ENCODE peak calls at places on chromosomes 6 and 20, in six cellular contexts. One of them, this sample, is unnamed. For H3K4me1, the result is how much of the 10 kb centered on the place peaks cover.

GRCh38 chr6:48068326-48069191 is 42.4 kb downstream of the PTCHD4 start:
- DNase-seq in mammary epithelial cell: no peak
- DNase-seq in GM23248: peak
- DNase-seq in fibroblast of lung: no peak
- DNase-seq in neural progenitor cell: peak
- DNase-seq in HCT116: no peak
- DNase-seq in this sample: no peak

GRCh38 chr6:158610319-158610968 is 34.1 kb downstream of the DYNLT1 start:
- DNase-seq in neural progenitor cell: no peak
- DNase-seq in GM23248: no peak
- DNase-seq in mammary epithelial cell: no peak
- DNase-seq in HCT116: no peak
- DNase-seq in fibroblast of lung: no peak
- DNase-seq in this sample: no peak

GRCh38 chr6:114282268-114282667 is 60.6 kb downstream of the HS3ST5 start:
- DNase-seq in HCT116: no peak
- DNase-seq in neural progenitor cell: no peak
- DNase-seq in fibroblast of lung: no peak
- DNase-seq in mammary epithelial cell: no peak
- DNase-seq in GM23248: no peak
- DNase-seq in this sample: peak

GRCh38 chr20:10651227-10651990 is 22.4 kb downstream of the JAG1 start:
- DNase-seq in neural progenitor cell: no peak
- DNase-seq in GM23248: peak
- DNase-seq in fibroblast of lung: peak
- DNase-seq in HCT116: no peak
- DNase-seq in mammary epithelial cell: no peak
- DNase-seq in this sample: peak

GRCh38 chr6:170125447-170126300 is 165.2 kb downstream of the DLL1 start:
- DNase-seq in GM23248: no peak
- DNase-seq in mammary epithelial cell: no peak
- DNase-seq in HCT116: no peak
- DNase-seq in neural progenitor cell: no peak
- DNase-seq in fibroblast of lung: no peak
- DNase-seq in this sample: no peak

GRCh38 chr6:44177691-44178423 is 19.2 kb downstream of the CAPN11 start:
- DNase-seq in neural progenitor cell: peak
- DNase-seq in HCT116: no peak
- DNase-seq in GM23248: peak
- DNase-seq in mammary epithelial cell: peak
- DNase-seq in fibroblast of lung: peak
- DNase-seq in this sample: no peak

GRCh38 chr6:84953401-84953800 is 189.0 kb upstream of the TBX18 start:
- DNase-seq in fibroblast of lung: no peak
- DNase-seq in HCT116: no peak
- DNase-seq in GM23248: peak
- DNase-seq in mammary epithelial cell: no peak
- DNase-seq in neural progenitor cell: no peak
- DNase-seq in this sample: no peak

GRCh38 chr6:111812080-111813038 is 60.9 kb downstream of the FYN start:
- DNase-seq in neural progenitor cell: no peak
- DNase-seq in HCT116: no peak
- DNase-seq in GM23248: peak
- DNase-seq in fibroblast of lung: no peak
- DNase-seq in mammary epithelial cell: peak
- DNase-seq in this sample: no peak

GRCh38 chr6:98116513-98116912 is 717.9 kb upstream of the POU3F2 start:
- DNase-seq in HCT116: no peak
- DNase-seq in GM23248: no peak
- DNase-seq in fibroblast of lung: no peak
- DNase-seq in neural progenitor cell: peak
- DNase-seq in mammary epithelial cell: no peak
- DNase-seq in this sample: no peak

GRCh38 chr6:28960846-28961500 is 37.2 kb upstream of the TRIM27 start:
- DNase-seq in mammary epithelial cell: no peak
- DNase-seq in neural progenitor cell: no peak
- DNase-seq in fibroblast of lung: no peak
- DNase-seq in HCT116: no peak
- DNase-seq in GM23248: no peak
- DNase-seq in this sample: no peak

GRCh38 chr6:44036699-44037101 is 90.6 kb downstream of the MRPL14 start:
- DNase-seq in HCT116: no peak
- DNase-seq in GM23248: no peak
- DNase-seq in mammary epithelial cell: no peak
- DNase-seq in neural progenitor cell: no peak
- DNase-seq in fibroblast of lung: no peak
- DNase-seq in this sample: no peak

GRCh38 chr6:43627008-43627825 is 1.8 kb downstream of the GTPBP2 start:
- DNase-seq in GM23248: peak
- DNase-seq in HCT116: peak
- DNase-seq in fibroblast of lung: peak
- DNase-seq in mammary epithelial cell: peak
- DNase-seq in neural progenitor cell: no peak
- DNase-seq in this sample: peak

GRCh38 chr6:158737710-158738615 is 81.2 kb downstream of the EZR start:
- DNase-seq in HCT116: peak
- DNase-seq in fibroblast of lung: peak
- DNase-seq in mammary epithelial cell: peak
- DNase-seq in GM23248: peak
- DNase-seq in neural progenitor cell: no peak
- DNase-seq in this sample: no peak

GRCh38 chr20:57957397-57958049 is 247.7 kb upstream of the PMEPA1 start:
- DNase-seq in neural progenitor cell: no peak
- DNase-seq in fibroblast of lung: no peak
- DNase-seq in GM23248: peak
- DNase-seq in mammary epithelial cell: no peak
- DNase-seq in HCT116: no peak
- DNase-seq in this sample: no peak

GRCh38 chr20:50731055-50731929 is at the start of gene PARD6B:
- DNase-seq in neural progenitor cell: peak
- DNase-seq in GM23248: peak
- DNase-seq in HCT116: peak
- DNase-seq in fibroblast of lung: peak
- DNase-seq in mammary epithelial cell: peak
- DNase-seq in this sample: peak
- H3K4me1 ChIP-seq in neural progenitor cell: under half
- H3K4me1 ChIP-seq in GM23248: under half
- H3K4me1 ChIP-seq in HCT116: half or more
- H3K4me1 ChIP-seq in fibroblast of lung: under half
- H3K4me1 ChIP-seq in mammary epithelial cell: half or more
- H3K4me1 ChIP-seq in this sample: under half

GRCh38 chr6:1394591-1395463 is 5.5 kb downstream of the FOXF2 start:
- DNase-seq in HCT116: no peak
- DNase-seq in fibroblast of lung: peak
- DNase-seq in neural progenitor cell: peak
- DNase-seq in GM23248: no peak
- DNase-seq in mammary epithelial cell: no peak
- DNase-seq in this sample: no peak

GRCh38 chr6:1396952-1397868 is 7.8 kb downstream of the FOXF2 start:
- DNase-seq in neural progenitor cell: peak
- DNase-seq in fibroblast of lung: peak
- DNase-seq in HCT116: peak
- DNase-seq in GM23248: peak
- DNase-seq in mammary epithelial cell: peak
- DNase-seq in this sample: peak

GRCh38 chr6:1395941-1396908 is 6.8 kb downstream of the FOXF2 start:
- DNase-seq in GM23248: no peak
- DNase-seq in fibroblast of lung: peak
- DNase-seq in HCT116: no peak
- DNase-seq in neural progenitor cell: peak
- DNase-seq in mammary epithelial cell: no peak
- DNase-seq in this sample: no peak

GRCh38 chr6:1393641-1394283 is 4.4 kb downstream of the FOXF2 start:
- DNase-seq in neural progenitor cell: peak
- DNase-seq in HCT116: no peak
- DNase-seq in GM23248: no peak
- DNase-seq in fibroblast of lung: peak
- DNase-seq in mammary epithelial cell: no peak
- DNase-seq in this sample: no peak

DNA sequence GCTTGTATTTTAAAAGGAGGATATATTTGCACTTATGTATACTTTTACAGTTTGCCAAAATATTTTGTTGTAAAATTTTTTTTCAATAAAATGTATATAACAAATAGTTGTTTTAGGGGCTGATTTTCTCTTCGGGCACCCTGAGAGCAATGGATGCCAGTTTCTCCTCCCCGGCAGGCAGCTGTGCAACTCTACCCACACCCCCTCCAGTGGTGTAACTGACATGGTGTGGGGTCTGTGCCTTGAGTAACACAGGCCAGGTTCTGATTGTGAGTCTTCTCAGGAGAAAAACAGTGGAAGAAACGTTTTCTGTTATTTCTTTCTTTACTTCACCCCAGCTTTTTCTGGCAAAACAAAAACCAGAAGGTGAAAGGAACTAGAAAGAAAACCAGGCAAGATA is 6.1 kb downstream of the FOXF2 start:
- DNase-seq in mammary epithelial cell: no peak
- DNase-seq in HCT116: no peak
- DNase-seq in neural progenitor cell: no peak
- DNase-seq in fibroblast of lung: peak
- DNase-seq in GM23248: no peak
- DNase-seq in this sample: no peak
- TF ChIP-seq EZH2 in mammary epithelial cell: no peak
- TF ChIP-seq EZH2 in HCT116: no peak
- TF ChIP-seq EZH2 in neural progenitor cell: no peak
- TF ChIP-seq EZH2 in fibroblast of lung: no peak
- TF ChIP-seq EZH2 in GM23248: no peak
- TF ChIP-seq EZH2 in this sample: no peak

DNA sequence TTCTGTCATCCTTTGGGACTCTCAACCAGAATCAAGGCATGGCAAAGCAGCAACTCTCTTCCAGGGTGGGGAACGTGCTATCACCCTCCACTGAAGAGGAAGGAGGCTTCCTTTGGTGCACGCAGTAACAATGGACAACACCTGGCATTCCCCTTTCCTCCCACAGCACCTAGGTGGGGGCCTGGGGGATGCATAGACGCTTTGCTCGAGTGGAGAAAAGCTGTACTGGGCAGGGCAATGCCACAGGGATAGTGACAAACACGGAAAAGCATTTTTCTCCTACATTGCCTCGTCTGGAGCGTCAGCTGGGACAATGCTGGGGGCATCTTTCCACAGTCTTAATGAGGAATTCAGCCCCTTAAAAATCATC is 82.9 kb downstream of the GMPR start:
- DNase-seq in fibroblast of lung: no peak
- DNase-seq in mammary epithelial cell: no peak
- DNase-seq in GM23248: no peak
- DNase-seq in neural progenitor cell: no peak
- DNase-seq in HCT116: no peak
- DNase-seq in this sample: no peak
- H3K4me1 ChIP-seq in fibroblast of lung: under half
- H3K4me1 ChIP-seq in mammary epithelial cell: under half
- H3K4me1 ChIP-seq in GM23248: under half
- H3K4me1 ChIP-seq in neural progenitor cell: under half
- H3K4me1 ChIP-seq in HCT116: half or more
- H3K4me1 ChIP-seq in this sample: half or more

DNA sequence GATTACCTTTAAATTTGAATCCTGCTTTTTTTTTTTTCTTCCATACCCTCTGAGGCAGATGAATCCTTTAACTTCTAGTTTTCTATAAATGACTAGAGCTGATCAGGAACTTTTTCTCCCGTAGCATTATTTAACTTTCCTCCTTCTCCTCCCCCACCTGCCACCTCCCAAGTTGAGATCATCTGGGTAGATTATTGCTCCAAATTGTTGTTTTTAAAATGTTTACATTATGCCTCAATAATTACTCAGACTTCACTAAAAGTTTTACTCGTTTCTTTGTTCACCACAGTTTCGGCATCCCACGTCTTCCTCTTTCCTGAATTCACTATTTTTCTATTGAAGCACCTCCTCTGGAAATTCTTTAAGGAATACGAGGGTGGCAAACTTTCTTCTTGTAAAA is 16.6 kb upstream of the SCUBE3 start:
- DNase-seq in GM23248: no peak
- DNase-seq in fibroblast of lung: no peak
- DNase-seq in mammary epithelial cell: peak
- DNase-seq in neural progenitor cell: no peak
- DNase-seq in HCT116: no peak
- DNase-seq in this sample: no peak
- TF ChIP-seq EZH2 in GM23248: no peak
- TF ChIP-seq EZH2 in fibroblast of lung: no peak
- TF ChIP-seq EZH2 in mammary epithelial cell: no peak
- TF ChIP-seq EZH2 in neural progenitor cell: no peak
- TF ChIP-seq EZH2 in HCT116: no peak
- TF ChIP-seq EZH2 in this sample: no peak

GRCh38 chr20:50545123-50545522 is 34.9 kb downstream of the PTPN1 start:
- DNase-seq in HCT116: no peak
- DNase-seq in neural progenitor cell: no peak
- DNase-seq in GM23248: no peak
- DNase-seq in mammary epithelial cell: no peak
- DNase-seq in fibroblast of lung: no peak
- DNase-seq in this sample: no peak
- H3K4me1 ChIP-seq in HCT116: half or more
- H3K4me1 ChIP-seq in neural progenitor cell: under half
- H3K4me1 ChIP-seq in GM23248: under half
- H3K4me1 ChIP-seq in mammary epithelial cell: under half
- H3K4me1 ChIP-seq in fibroblast of lung: under half
- H3K4me1 ChIP-seq in this sample: under half

GRCh38 chr20:34983995-34984735 is 28.5 kb downstream of the MYH7B start:
- DNase-seq in HCT116: no peak
- DNase-seq in fibroblast of lung: no peak
- DNase-seq in GM23248: no peak
- DNase-seq in neural progenitor cell: peak
- DNase-seq in mammary epithelial cell: no peak
- DNase-seq in this sample: no peak
- TF ChIP-seq EZH2 in HCT116: no peak
- TF ChIP-seq EZH2 in fibroblast of lung: no peak
- TF ChIP-seq EZH2 in GM23248: no peak
- TF ChIP-seq EZH2 in neural progenitor cell: no peak
- TF ChIP-seq EZH2 in mammary epithelial cell: no peak
- TF ChIP-seq EZH2 in this sample: no peak

This sample was measured in A673.